ENCODE peak calls at places on chromosomes 5 and 9, in seven cellular contexts. H, T, Z, G, D, Q and O are unnamed samples.

GRCh38 chr5:153445875-153446567 is 44.4 kb upstream of the GRIA1 start:
- ATAC-seq in D (peak; percentile 31), T (no peak), Z (peak; percentile 32), H (peak; percentile 72), G (peak; percentile 24), Q (peak; percentile 29), O (no peak)

GRCh38 chr5:164053123-164053522 is 547.7 kb downstream of the MAT2B start:
- ATAC-seq in G (no peak), T (no peak), H (no peak), Z (no peak), D (no peak), Q (no peak), O (no peak)

GRCh38 chr9:127721391-127721821 is 5.5 kb downstream of the TTC16 start:
- ATAC-seq in Z (no peak), T (no peak), Q (no peak), D (no peak), G (no peak), H (peak; percentile 74), O (no peak)

GRCh38 chr5:10808347-10809212 is 47.5 kb upstream of the DAP start:
- ATAC-seq in T (no peak), G (no peak), Q (peak; percentile 25), D (no peak), H (no peak), Z (no peak), O (no peak)

GRCh38 chr5:74916831-74917710 is 50.9 kb upstream of the FAM169A start:
- ATAC-seq in D (no peak), H (peak; percentile 85), G (peak; percentile 83), Q (no peak), Z (no peak), T (no peak), O (no peak)

GRCh38 chr9:9919174-9919573 is 693.6 kb downstream of the PTPRD start:
- ATAC-seq in T (no peak), Q (no peak), H (no peak), G (no peak), D (no peak), Z (no peak), O (no peak)

GRCh38 chr9:98220911-98221310 is 28.5 kb upstream of the CORO2A start:
- ATAC-seq in Z (no peak), H (no peak), G (no peak), T (no peak), D (no peak), Q (no peak), O (no peak)

GRCh38 chr5:141950207-141951005 is 7.6 kb downstream of the PCDH12 start:
- ATAC-seq in D (no peak), T (no peak), Z (no peak), Q (no peak), H (no peak), G (no peak), O (no peak)

GRCh38 chr5:111461261-111461671 is 51.1 kb downstream of the STARD4 start:
- ATAC-seq in Q (no peak), H (peak; percentile 98), G (no peak), Z (no peak), T (no peak), D (no peak), O (no peak)

GRCh38 chr9:20402273-20402875 is 219.9 kb downstream of the MLLT3 start:
- ATAC-seq in D (no peak), Z (no peak), Q (no peak), G (no peak), T (no peak), H (no peak), O (no peak)

GRCh38 chr9:75626860-75627259 is 263.6 kb upstream of the PCSK5 start:
- ATAC-seq in H (no peak), Q (no peak), D (no peak), Z (no peak), T (no peak), G (no peak), O (peak; percentile 77)

GRCh38 chr5:33852837-33853236 is 39.0 kb downstream of the ADAMTS12 start:
- ATAC-seq in G (no peak), T (no peak), Q (no peak), H (no peak), Z (no peak), D (no peak), O (no peak)

GRCh38 chr5:54541823-54542783 is 24.5 kb downstream of the SNX18 start:
- ATAC-seq in T (no peak), Z (peak; percentile 80), Q (no peak), H (no peak), G (peak; percentile 77), D (peak; percentile 74), O (no peak)

GRCh38 chr5:31908396-31908795 is 265.7 kb downstream of the GOLPH3 start:
- ATAC-seq in Q (no peak), T (no peak), G (no peak), Z (no peak), D (no peak), H (no peak), O (no peak)

GRCh38 chr5:60794691-60795090 is 49.4 kb downstream of the ELOVL7 start:
- ATAC-seq in G (no peak), D (no peak), Q (no peak), T (no peak), H (no peak), Z (no peak), O (no peak)

GRCh38 chr9:133505901-133506652 is 18.7 kb downstream of the MYMK start:
- ATAC-seq in Q (peak; percentile 76), G (peak; percentile 8), H (no peak), T (peak; percentile 42), D (peak; percentile 81), Z (peak; percentile 39), O (peak; percentile 72)

GRCh38 chr5:139306197-139306596 is 12.7 kb downstream of the MATR3 start:
- ATAC-seq in G (no peak), H (no peak), Z (no peak), T (no peak), Q (no peak), D (no peak), O (no peak)

GRCh38 chr5:177446184-177447065 is at the start of gene PRR7:
- ATAC-seq in D (peak; percentile 66), Q (peak; percentile 76), T (peak; percentile 73), G (peak; percentile 53), H (peak; percentile 13), Z (no peak), O (peak; percentile 72)
- H3K4me1 ChIP-seq in D (no peaks in the 10 kb centered on the region), Q (peaks cover 13% of the 10 kb centered on the region), T (peaks cover 13% of the 10 kb centered on the region), G (peaks cover 12% of the 10 kb centered on the region), H (peaks cover 9% of the 10 kb centered on the region), Z (peaks cover 25% of the 10 kb centered on the region), O (peaks cover 26% of the 10 kb centered on the region)

GRCh38 chr5:131281133-131281867 is 17.4 kb downstream of the CDC42SE2 start:
- ATAC-seq in G (no peak), Q (no peak), H (peak; percentile 32), D (no peak), Z (no peak), T (no peak), O (no peak)

GRCh38 chr5:131281868-131282234 is 18.0 kb downstream of the CDC42SE2 start:
- ATAC-seq in H (no peak), T (no peak), G (no peak), Z (no peak), D (no peak), Q (no peak), O (no peak)

GRCh38 chr5:131280417-131280816 is 16.6 kb downstream of the CDC42SE2 start:
- ATAC-seq in Z (no peak), T (no peak), H (peak; percentile 11), D (no peak), G (no peak), Q (no peak), O (no peak)

GRCh38 chr5:131279209-131279608 is 15.4 kb downstream of the CDC42SE2 start:
- ATAC-seq in Z (no peak), H (no peak), G (no peak), Q (no peak), T (no peak), D (no peak), O (no peak)

DNA sequence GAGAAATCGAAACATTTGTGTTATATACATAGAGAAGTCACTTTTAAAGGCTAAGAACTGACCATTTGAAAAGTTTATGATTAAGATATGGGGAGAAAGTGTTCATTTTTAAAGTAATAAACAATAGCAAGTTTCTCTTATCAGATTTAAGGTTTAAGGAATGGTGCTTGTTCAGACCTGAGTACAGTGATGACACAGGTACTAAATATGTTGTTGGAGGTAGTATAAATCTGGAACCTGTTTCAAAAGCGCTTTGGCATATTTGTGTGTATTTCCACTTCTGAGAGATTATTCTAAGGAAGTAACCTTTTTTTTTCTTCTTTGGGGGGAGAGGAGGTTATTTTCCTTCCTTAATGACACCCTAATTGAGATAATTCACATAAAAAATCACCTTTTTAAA is 18.4 kb downstream of the CDC42SE2 start:
- ATAC-seq in Z (no peak), D (no peak), T (no peak), H (peak; percentile 74), G (no peak), Q (no peak), O (no peak)
- H3K4me1 ChIP-seq in Z (peaks cover 8% of the 10 kb centered on the region), D (peaks cover 2% of the 10 kb centered on the region), T (peaks cover 8% of the 10 kb centered on the region), H (peaks cover 41% of the 10 kb centered on the region), G (peaks cover 31% of the 10 kb centered on the region), Q (no peaks in the 10 kb centered on the region), O (no peaks in the 10 kb centered on the region)

DNA sequence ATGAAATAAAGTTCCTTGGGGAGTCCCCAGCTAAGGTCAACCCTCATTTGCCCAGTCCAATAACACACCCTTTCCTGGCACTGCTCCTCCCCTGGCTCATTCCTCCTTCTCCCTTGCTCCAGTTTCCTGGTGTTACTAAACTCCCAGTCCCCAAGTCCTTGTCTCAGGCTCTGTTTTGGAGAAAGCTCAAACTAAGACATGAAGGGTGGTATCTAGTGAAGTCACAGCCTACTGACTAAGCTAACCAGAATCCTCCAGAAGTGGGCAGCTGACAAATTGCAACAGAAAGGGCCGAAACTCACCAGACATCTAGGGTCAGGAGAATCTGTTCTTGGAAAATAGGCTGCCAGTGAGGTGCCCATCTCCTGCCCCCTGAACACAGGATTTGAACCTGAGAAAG is 118.7 kb upstream of the NEK6 start:
- ATAC-seq in H (no peak), Q (no peak), G (no peak), T (peak; percentile 42), D (peak; percentile 47), Z (no peak), O (no peak)
- H3K4me1 ChIP-seq in H (peaks cover 4% of the 10 kb centered on the region), Q (no peaks in the 10 kb centered on the region), G (no peaks in the 10 kb centered on the region), T (no peaks in the 10 kb centered on the region), D (no peaks in the 10 kb centered on the region), Z (no peaks in the 10 kb centered on the region), O (no peaks in the 10 kb centered on the region)

GRCh38 chr9:136093995-136094881 is 851 bp downstream of the NACC2 start:
- ATAC-seq in Q (peak; percentile 53), T (peak; percentile 82), D (peak; percentile 77), H (peak; percentile 45), Z (peak; percentile 77), G (peak; percentile 76), O (peak; percentile 71)
- H3K4me1 ChIP-seq in Q (peaks cover 15% of the 10 kb centered on the region), T (peaks cover 49% of the 10 kb centered on the region), D (peaks cover 5% of the 10 kb centered on the region), H (no peaks in the 10 kb centered on the region), Z (peaks cover 64% of the 10 kb centered on the region), G (peaks cover 17% of the 10 kb centered on the region), O (peaks cover 2% of the 10 kb centered on the region)

GRCh38 chr9:124754289-124754688 is 16.8 kb downstream of the NR6A1 start:
- ATAC-seq in D (no peak), G (no peak), Q (no peak), H (peak; percentile 43), Z (no peak), T (no peak), O (no peak)

GRCh38 chr9:124755061-124755460 is 16.1 kb downstream of the NR6A1 start:
- ATAC-seq in G (no peak), T (no peak), Q (no peak), H (no peak), Z (no peak), D (no peak), O (no peak)

GRCh38 chr9:124758061-124758460 is 13.1 kb downstream of the NR6A1 start:
- ATAC-seq in G (no peak), Z (no peak), H (no peak), D (peak; percentile 34), T (no peak), Q (no peak), O (no peak)

GRCh38 chr9:124757589-124757988 is 13.5 kb downstream of the NR6A1 start:
- ATAC-seq in T (no peak), Z (no peak), H (no peak), Q (no peak), G (no peak), D (no peak), O (no peak)

GRCh38 chr9:124756011-124756410 is 15.1 kb downstream of the NR6A1 start:
- ATAC-seq in Z (no peak), T (no peak), D (no peak), H (no peak), G (no peak), Q (no peak), O (no peak)
- H3K4me1 ChIP-seq in Z (no peaks in the 10 kb centered on the region), T (no peaks in the 10 kb centered on the region), D (no peaks in the 10 kb centered on the region), H (peaks cover 25% of the 10 kb centered on the region), G (peaks cover 23% of the 10 kb centered on the region), Q (no peaks in the 10 kb centered on the region), O (no peaks in the 10 kb centered on the region)